ENCODE peak calls at places on chromosomes 16 and 17, in four cellular contexts. E is GM10248, A is transverse colon, H is BE2C. V is an unnamed sample.

GRCh38 chr16:82629441-82630027 is 2.8 kb downstream of the CDH13 start:
- DNase-seq in E (no peak), A (no peak), H (no peak), V (no peak)

GRCh38 chr17:8176197-8176940 is at the start of gene TMEM107:
- DNase-seq in H (peak; percentile 85), A (peak; percentile 93), E (peak; percentile 90), V (peak; percentile 91)

GRCh38 chr16:69927056-69927757 is 23.9 kb upstream of the CLEC18A start:
- DNase-seq in E (no peak), A (no peak), H (no peak), V (no peak)

GRCh38 chr17:3033741-3034577 is 29.4 kb downstream of the OR1D5 start:
- DNase-seq in E (no peak), H (no peak), A (no peak), V (no peak)

GRCh38 chr16:48687421-48688038 is 77.5 kb upstream of the N4BP1 start:
- DNase-seq in E (peak; percentile 65), H (peak; percentile 63), A (peak; percentile 18), V (peak; percentile 59)

GRCh38 chr16:25481636-25482035 is 210.1 kb upstream of the HS3ST4 start:
- DNase-seq in A (no peak), H (no peak), E (no peak), V (no peak)

GRCh38 chr16:4615389-4616046 is 830 bp upstream of the UBALD1 start:
- DNase-seq in H (no peak), E (no peak), A (peak; percentile 37), V (peak; percentile 19)

GRCh38 chr17:38469875-38470274 is 41.6 kb downstream of the ARHGAP23 start:
- DNase-seq in H (no peak), E (no peak), A (no peak), V (no peak)

GRCh38 chr16:26952411-26952810 is 114.3 kb upstream of the C16orf82 start:
- DNase-seq in E (no peak), H (no peak), A (no peak), V (no peak)

GRCh38 chr17:7509937-7510336 is 25.8 kb downstream of the POLR2A start:
- DNase-seq in A (no peak), E (no peak), H (no peak), V (no peak)

GRCh38 chr16:70478912-70479341 is 24.5 kb downstream of the FCSK start:
- DNase-seq in H (no peak), E (no peak), A (no peak), V (no peak)

GRCh38 chr16:29290631-29291247 is 115.8 kb downstream of the NPIPB11 start:
- DNase-seq in H (peak; percentile 77), A (peak; percentile 96), E (peak; percentile 72), V (peak; percentile 86)

GRCh38 chr17:70622382-70623260 is 453.3 kb downstream of the KCNJ2 start:
- DNase-seq in H (peak; percentile 67), A (peak; percentile 67), E (peak; percentile 32), V (peak; percentile 49)

GRCh38 chr16:51951668-51952298 is 595.2 kb downstream of the TOX3 start:
- DNase-seq in A (no peak), H (peak; percentile 85), E (no peak), V (no peak)

GRCh38 chr17:29136998-29137730 is 43.0 kb downstream of the MYO18A start:
- DNase-seq in E (no peak), H (no peak), A (no peak), V (peak; percentile 47)

GRCh38 chr17:66807182-66807581 is 27.7 kb upstream of the CACNG5 start:
- DNase-seq in E (no peak), A (no peak), H (no peak), V (no peak)

DNA sequence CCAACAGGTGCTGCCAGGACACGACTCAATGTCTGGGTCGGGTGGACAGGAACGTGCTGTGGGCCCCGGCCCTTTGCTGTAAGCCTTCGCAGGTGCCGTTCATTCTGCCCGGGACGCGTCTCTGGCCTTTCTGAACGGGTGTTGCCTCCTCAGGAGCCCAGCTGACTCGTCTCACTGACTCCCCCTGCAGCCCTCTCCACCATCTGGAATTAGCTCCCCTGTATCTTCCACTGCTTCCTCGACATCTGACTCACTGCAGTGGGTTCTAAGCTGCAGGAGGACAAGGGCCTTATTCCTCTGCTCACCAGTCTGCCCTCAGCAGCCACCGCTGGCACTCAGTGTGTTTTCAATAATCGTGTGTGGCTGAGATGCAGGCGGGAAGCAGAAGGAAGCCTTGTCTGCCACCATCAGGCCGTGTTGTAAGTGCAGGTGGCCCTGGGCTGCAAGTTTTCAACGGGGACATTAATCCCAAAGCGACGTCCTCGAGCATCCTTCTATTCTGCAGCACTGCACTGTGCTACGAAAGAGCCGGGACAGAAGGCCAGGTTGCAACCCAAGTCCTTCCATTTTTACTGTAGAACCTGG is 256.2 kb downstream of the FOXL1 start:
- DNase-seq in A (no peak), E (no peak), H (no peak), V (no peak)
- TF ChIP-seq CTCF in A (no peak), E (no peak), H (peak; percentile 4), V (no peak)

DNA sequence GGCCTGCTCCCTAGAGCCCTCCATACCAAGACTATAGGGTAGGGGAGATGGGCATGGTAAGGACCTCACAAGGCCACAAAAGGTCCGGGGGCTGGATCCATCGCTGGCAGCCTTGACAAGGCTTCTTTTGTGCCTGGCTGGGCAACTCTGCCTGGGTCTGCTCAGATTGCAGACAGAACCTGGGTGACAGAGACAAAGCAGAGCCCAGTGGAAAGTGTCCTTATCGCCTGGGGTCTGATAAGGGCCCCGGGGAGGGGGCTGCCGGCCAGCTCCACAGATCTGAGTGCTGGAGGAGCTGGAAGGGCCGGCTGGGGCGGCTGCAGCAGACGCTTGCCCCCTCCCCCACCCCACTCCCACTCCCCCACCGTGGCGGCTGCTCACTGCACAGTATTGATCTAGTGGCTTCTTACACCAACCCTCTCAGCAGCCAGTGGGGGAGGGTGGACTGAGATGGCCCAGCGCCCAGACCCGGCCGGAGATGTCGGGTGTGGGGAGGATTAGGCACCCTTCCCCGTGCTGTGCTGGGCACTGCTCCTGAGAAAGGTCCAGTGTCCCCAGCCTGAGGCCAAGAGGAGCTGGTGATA is 7.2 kb downstream of the MMP15 start:
- DNase-seq in H (peak; percentile 93), A (no peak), E (no peak), V (no peak)
- TF ChIP-seq CTCF in H (no peak), A (no peak), E (no peak), V (no peak)

DNA sequence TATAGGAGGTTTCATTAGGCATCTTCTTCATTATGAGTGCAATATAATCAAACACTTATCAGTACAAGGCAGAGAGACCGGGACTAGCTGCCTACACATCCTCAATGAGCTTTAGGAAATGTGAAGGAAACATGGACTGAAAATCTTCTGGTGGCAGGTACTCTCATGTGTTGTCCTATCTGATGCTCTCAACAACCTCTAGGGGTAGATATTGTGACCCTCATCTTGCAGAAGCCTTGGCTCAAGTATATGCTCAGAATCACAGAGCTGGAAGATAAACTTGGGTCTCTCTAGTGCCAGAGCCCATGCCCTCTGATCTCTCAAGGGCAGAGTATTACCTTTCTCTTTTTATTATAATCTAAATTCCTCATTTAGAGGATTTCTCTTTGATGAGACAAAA is 181.6 kb upstream of the C17orf78 start:
- DNase-seq in H (no peak), E (no peak), A (no peak), V (no peak)
- TF ChIP-seq CTCF in H (peak; percentile 30), E (no peak), A (no peak), V (no peak)

DNA sequence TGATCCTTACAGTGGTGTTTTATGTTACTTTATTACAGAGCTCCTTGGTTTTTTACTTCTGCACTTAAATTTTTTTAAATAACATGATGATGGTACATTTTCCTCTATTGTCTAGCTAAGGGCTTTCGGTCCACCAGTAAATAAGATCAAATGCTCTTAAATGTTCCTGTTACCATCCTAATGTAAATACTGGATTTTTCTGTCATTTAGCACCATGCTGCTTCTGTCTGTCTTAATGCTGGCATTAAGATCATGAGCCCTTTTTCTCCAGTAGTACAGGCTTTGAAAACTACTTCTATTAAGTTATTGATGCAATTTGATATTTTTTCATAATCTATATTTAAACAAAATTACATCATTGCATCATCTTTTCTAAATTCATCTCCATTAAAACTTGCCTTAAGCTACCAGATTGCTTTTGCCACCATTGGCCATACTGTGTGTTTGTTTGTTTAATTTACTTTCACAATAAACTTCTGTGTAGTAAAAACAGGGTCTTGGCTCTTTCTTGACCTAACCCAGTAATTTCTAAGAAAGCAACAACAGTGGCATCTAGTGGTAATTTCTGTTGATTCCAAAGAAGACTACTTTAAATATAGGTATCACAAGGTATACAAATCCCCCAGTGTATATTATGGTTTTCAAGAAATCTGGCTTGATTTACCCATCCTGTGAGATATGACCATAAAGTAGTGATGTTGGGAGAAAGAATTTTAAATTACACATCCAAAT is 9.0 kb upstream of the PHAF1 start:
- DNase-seq in A (no peak), E (no peak), H (no peak), V (no peak)
- TF ChIP-seq CTCF in A (no peak), E (no peak), H (peak; percentile 37), V (peak; percentile 50)

DNA sequence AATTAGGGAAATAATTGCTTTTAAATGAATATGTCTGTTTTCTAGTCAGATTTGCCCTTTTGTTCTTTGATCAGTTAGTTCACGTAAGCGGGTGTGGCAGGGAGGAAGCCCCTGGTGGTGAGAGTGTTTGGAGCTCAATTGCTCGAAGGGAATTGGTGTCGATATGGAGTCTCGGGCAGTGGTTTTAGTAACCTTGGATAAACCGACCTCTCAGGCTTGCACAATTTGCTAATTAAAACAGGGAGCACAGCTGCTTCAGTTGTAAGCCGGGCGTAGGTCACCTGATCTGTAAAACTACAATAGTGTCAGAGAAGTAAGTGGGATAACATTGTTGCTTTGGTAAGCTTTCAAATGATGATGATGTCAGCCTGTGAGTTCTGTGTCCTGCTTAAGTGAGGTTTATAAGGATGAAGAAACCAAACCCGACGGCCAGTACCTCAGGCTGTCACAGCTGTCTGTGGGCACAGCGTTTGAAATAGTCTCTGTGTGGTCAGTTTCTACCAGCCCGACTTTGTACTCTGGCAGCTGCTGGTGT is 2.9 kb downstream of the ZNF750 start:
- DNase-seq in A (no peak), E (no peak), H (no peak), V (no peak)
- TF ChIP-seq CTCF in A (no peak), E (no peak), H (peak; percentile 31), V (no peak)

DNA sequence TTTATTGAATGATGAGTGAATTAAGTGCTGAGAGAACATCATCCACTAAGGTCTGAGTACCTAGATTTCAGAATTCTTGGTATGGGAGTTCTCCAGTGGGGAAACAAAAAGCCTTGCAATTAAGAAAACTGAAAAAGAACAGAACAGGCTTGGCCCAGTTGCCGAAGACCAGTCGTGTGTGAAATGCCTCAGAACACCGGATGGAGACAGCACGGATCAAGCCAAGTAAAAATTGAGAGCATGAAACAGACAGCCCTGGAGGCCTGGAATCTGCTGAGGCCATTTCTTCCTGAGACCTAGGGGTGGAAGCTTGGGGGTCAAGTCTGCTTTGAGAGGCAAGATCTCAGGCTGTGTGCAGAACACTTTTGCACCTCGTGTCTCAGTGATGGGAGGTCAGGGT is 43.3 kb downstream of the GRIN2A start:
- DNase-seq in A (no peak), H (no peak), E (no peak), V (no peak)
- TF ChIP-seq CTCF in A (no peak), H (no peak), E (no peak), V (no peak)

DNA sequence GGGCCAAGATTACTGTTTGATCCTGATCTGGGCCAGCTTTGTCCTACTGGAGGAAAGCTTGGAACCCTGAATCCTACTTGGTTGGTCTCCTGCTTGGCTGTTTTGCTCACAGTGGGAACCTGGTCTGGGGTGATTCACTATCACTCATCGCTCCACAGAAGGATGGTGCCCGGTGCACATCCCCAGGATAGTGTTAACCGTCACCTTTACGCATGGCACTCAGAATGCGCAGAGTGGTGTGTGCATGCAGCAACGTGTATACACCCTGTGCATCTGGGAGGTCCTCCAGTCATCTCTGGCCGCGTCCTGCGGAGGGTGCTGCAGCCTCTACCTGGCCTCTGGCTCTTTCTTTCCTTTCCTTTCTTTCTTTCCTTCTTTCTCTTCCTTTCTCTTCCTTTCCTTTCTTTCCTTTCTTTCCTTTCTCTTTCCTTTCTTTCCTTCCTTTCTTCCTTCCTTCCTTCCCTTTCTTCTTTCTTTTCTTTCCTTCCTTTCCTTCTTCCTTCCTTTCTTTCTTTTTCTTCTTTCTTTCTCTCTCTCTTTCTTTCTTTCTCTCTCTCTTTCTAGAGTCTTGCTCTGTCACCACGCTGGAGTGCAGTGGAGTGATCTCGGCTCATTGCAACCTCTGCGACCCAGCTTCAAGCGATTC is 13.1 kb downstream of the SOCS3 start:
- DNase-seq in E (no peak), A (no peak), H (no peak), V (no peak)
- TF ChIP-seq CTCF in E (no peak), A (no peak), H (peak; percentile 7), V (no peak)

V was measured in activated CD8-positive, alpha-beta T cell treated with anti-CD3 and anti-CD28 coated beads for 36 hours.